ENCODE peak calls at places on chromosomes 4 and X, in ten cellular contexts. G is AG10803, D is AG09309, Z is T1000, H is esophagus squamous epithelium, N is cardiac muscle cell, X is GM10248, C is D341Med, O is adrenal gland, V is Right ventricle myocardium superior. M is an unnamed sample.

GRCh38 chrX:30892591-30892990 is 3.5 kb upstream of the TAB3 start:
- DNase-seq in C (no peak), N (no peak), O (no peak), D (no peak), G (no peak), X (no peak), Z (no peak), H (no peak), V (no peak), M (no peak)

GRCh38 chrX:45762699-45763647 is 562.3 kb upstream of the DIPK2B start:
- DNase-seq in D (no peak), V (no peak), G (no peak), H (no peak), O (no peak), N (no peak), Z (no peak), X (no peak), C (no peak), M (no peak)

GRCh38 chr4:9969526-9970398 is 51.5 kb downstream of the SLC2A9 start:
- DNase-seq in H (no peak), Z (no peak), D (no peak), G (no peak), C (no peak), X (no peak), N (no peak), V (no peak), O (no peak), M (no peak)

GRCh38 chrX:40064055-40064597 is 33.6 kb downstream of the BCOR start:
- DNase-seq in Z (no peak), O (no peak), D (no peak), G (no peak), X (no peak), H (no peak), C (no peak), V (no peak), N (no peak), M (no peak)

GRCh38 chr4:109730294-109731051 is 603 bp upstream of the PLA2G12A start:
- DNase-seq in D (peak), O (peak), H (peak), C (peak), V (peak), X (no peak), G (peak), Z (peak), N (peak), M (no peak)

GRCh38 chr4:136562842-136563241 is 969.5 kb downstream of the PCDH18 start:
- DNase-seq in O (no peak), X (no peak), H (no peak), V (no peak), D (no peak), G (no peak), N (peak), C (no peak), Z (no peak), M (no peak)

GRCh38 chr4:185383451-185383850 is 12.3 kb downstream of the LRP2BP start:
- DNase-seq in C (no peak), O (no peak), V (no peak), D (no peak), X (no peak), G (no peak), N (no peak), H (no peak), Z (no peak), M (no peak)

GRCh38 chr4:3311095-3311372 is 18.2 kb downstream of the RGS12 start:
- DNase-seq in H (no peak), Z (no peak), G (no peak), O (no peak), V (no peak), C (no peak), X (no peak), N (no peak), D (no peak), M (no peak)

GRCh38 chr4:25107827-25108516 is 52.3 kb downstream of the SEPSECS start:
- DNase-seq in H (no peak), O (no peak), G (no peak), X (peak), D (no peak), N (no peak), C (no peak), V (peak), Z (no peak), M (no peak)

GRCh38 chr4:8542776-8543525 is 37.2 kb upstream of the GPR78 start:
- DNase-seq in Z (no peak), H (no peak), D (no peak), V (no peak), X (no peak), O (no peak), N (no peak), G (peak), C (no peak), M (no peak)

GRCh38 chr4:51844157-51845054 is 1.5 kb downstream of the DCUN1D4 start:
- DNase-seq in C (peak), O (peak), G (peak), V (peak), X (peak), N (peak), H (peak), Z (peak), D (peak), M (peak)

GRCh38 chr4:8836664-8837171 is 34.9 kb downstream of the HMX1 start:
- DNase-seq in H (no peak), X (no peak), N (no peak), Z (no peak), G (no peak), C (peak), O (no peak), D (no peak), V (peak), M (no peak)

GRCh38 chrX:43878902-43879526 is 3.2 kb downstream of the MAOB start:
- DNase-seq in V (no peak), C (no peak), N (peak), O (no peak), G (no peak), H (no peak), X (no peak), Z (no peak), D (no peak), M (no peak)

GRCh38 chr4:36224969-36225903 is 19.1 kb downstream of the ARAP2 start:
- DNase-seq in H (no peak), Z (no peak), D (no peak), N (no peak), X (no peak), C (peak), O (no peak), G (no peak), V (no peak), M (no peak)

GRCh38 chrX:115462406-115462805 is 98.6 kb upstream of the PLS3 start:
- DNase-seq in V (no peak), G (no peak), D (no peak), X (no peak), C (no peak), H (no peak), O (no peak), Z (no peak), N (peak), M (no peak)

GRCh38 chr4:180827610-180828009 is 1415.6 kb upstream of the TENM3 start:
- DNase-seq in C (no peak), D (no peak), V (no peak), X (no peak), N (peak), G (peak), O (no peak), H (no peak), Z (no peak), M (no peak)

GRCh38 chr4:149997881-149998421 is 80.3 kb upstream of the DCLK2 start:
- DNase-seq in C (no peak), D (no peak), X (peak), Z (no peak), N (no peak), V (no peak), O (no peak), H (no peak), G (no peak), M (no peak)

GRCh38 chr4:150327262-150327780 is 249.1 kb downstream of the DCLK2 start:
- DNase-seq in V (no peak), G (no peak), C (peak), H (no peak), Z (no peak), N (peak), X (no peak), D (no peak), O (no peak), M (no peak)

GRCh38 chrX:48509245-48509590 is 426 bp downstream of the PORCN start:
- DNase-seq in V (no peak), Z (no peak), X (no peak), C (no peak), H (no peak), O (no peak), N (no peak), G (no peak), D (no peak), M (no peak)

GRCh38 chrX:132488092-132488749 is 617 bp downstream of the MBNL3 start:
- DNase-seq in X (no peak), N (peak), H (no peak), G (peak), O (peak), C (peak), Z (no peak), V (no peak), D (no peak), M (peak)

GRCh38 chr4:137640838-137641158 is 108.5 kb upstream of the PCDH18 start:
- DNase-seq in C (no peak), H (no peak), D (no peak), V (no peak), N (no peak), Z (no peak), G (no peak), O (no peak), X (no peak), M (no peak)

GRCh38 chr4:54882616-54883015 is 224.9 kb downstream of the KIT start:
- DNase-seq in X (no peak), O (no peak), D (no peak), Z (no peak), H (no peak), V (no peak), C (no peak), N (peak), G (no peak), M (no peak)

GRCh38 chr4:55116450-55116849 is 8.9 kb downstream of the KDR start:
- DNase-seq in N (peak), G (peak), H (no peak), Z (no peak), X (no peak), D (no peak), O (no peak), C (no peak), V (no peak), M (no peak)

GRCh38 chr4:91243132-91243531 is 1060.6 kb upstream of the GRID2 start:
- DNase-seq in H (no peak), Z (no peak), N (peak), D (no peak), X (no peak), V (peak), C (no peak), O (peak), G (no peak), M (no peak)

GRCh38 chrX:1521459-1521956 is 15.5 kb downstream of the P2RY8 start:
- DNase-seq in V (no peak), X (peak), G (no peak), N (no peak), C (no peak), O (no peak), H (peak), Z (no peak), D (no peak), M (peak)